ENCODE peak calls at places on chromosomes 13 and 19, in six cellular contexts. H is esophagus squamous epithelium; Y is keratinocyte; B is naive thymus-derived CD8-positive, alpha-beta T cell; M is aorta; K is neural crest cell. Q is an unnamed sample.

GRCh38 chr19:18433039-18433691 is 4.8 kb downstream of the ISYNA1 start:
- DNase-seq in Y (no peak), H (no peak), B (peak; percentile 81), M (no peak), K (no peak), Q (no peak)

GRCh38 chr19:10593820-10594637 is 6.9 kb upstream of the AP1M2 start:
- DNase-seq in M (no peak), K (no peak), H (no peak), Y (no peak), B (no peak), Q (no peak)

GRCh38 chr13:52938065-52938464 is 89.6 kb upstream of the PCDH8 start:
- DNase-seq in K (no peak), M (no peak), H (no peak), Y (no peak), B (no peak), Q (no peak)

GRCh38 chr19:16849168-16849567 is 20.0 kb downstream of the SIN3B start:
- DNase-seq in K (no peak), B (no peak), Y (no peak), M (no peak), H (no peak), Q (no peak)

GRCh38 chr13:23965346-23965745 is 68.0 kb upstream of the C1QTNF9B start:
- DNase-seq in H (no peak), K (no peak), B (no peak), Y (no peak), M (no peak), Q (no peak)

GRCh38 chr19:33953592-33953991 is 156.9 kb downstream of the KCTD15 start:
- DNase-seq in Y (no peak), H (no peak), B (no peak), K (no peak), M (no peak), Q (no peak)

GRCh38 chr13:44307255-44307654 is 66.4 kb upstream of the SERP2 start:
- DNase-seq in H (no peak), M (no peak), B (no peak), Y (no peak), K (no peak), Q (no peak)

GRCh38 chr19:51550848-51551672 is 19.6 kb upstream of the SIGLEC6 start:
- DNase-seq in M (no peak), H (no peak), Y (no peak), K (no peak), B (no peak), Q (no peak)

GRCh38 chr19:33252418-33252962 is 26.8 kb upstream of the SLC7A10 start:
- DNase-seq in B (no peak), H (no peak), Y (no peak), K (no peak), M (no peak), Q (no peak)

GRCh38 chr19:31269425-31270127 is 79.7 kb downstream of the TSHZ3 start:
- DNase-seq in B (no peak), M (no peak), K (no peak), H (no peak), Y (no peak), Q (no peak)

GRCh38 chr13:49436890-49437289 is 7.0 kb downstream of the CAB39L start:
- DNase-seq in K (no peak), Y (no peak), M (peak; percentile 76), H (no peak), B (no peak), Q (no peak)

GRCh38 chr19:41265376-41266153 is 1.4 kb downstream of the HNRNPUL1 start:
- DNase-seq in B (no peak), M (no peak), K (peak; percentile 2), H (no peak), Y (no peak), Q (peak; percentile 23)

GRCh38 chr19:2756477-2756876 is 16.7 kb upstream of the SLC39A3 start:
- DNase-seq in M (no peak), Y (no peak), B (no peak), H (no peak), K (no peak), Q (no peak)

GRCh38 chr19:46206176-46206575 is 23.4 kb upstream of the IGFL1 start:
- DNase-seq in H (no peak), B (no peak), Y (peak; percentile 93), M (peak; percentile 52), K (no peak), Q (no peak)

GRCh38 chr19:11007376-11007775 is 46.5 kb downstream of the SMARCA4 start:
- DNase-seq in M (no peak), K (no peak), B (no peak), Y (no peak), H (no peak), Q (no peak)

GRCh38 chr19:47032171-47032811 is 12.7 kb downstream of the NPAS1 start:
- DNase-seq in K (no peak), B (peak; percentile 80), Y (no peak), M (no peak), H (no peak), Q (peak; percentile 48)

Q was measured in immature natural killer cell.